ENCODE peak calls at places on chromosomes 5 and 9, in six cellular contexts. F is K562, S is H1, X is GM12891, V is HepG2, P is GM12878. G is an unnamed sample.

GRCh38 chr9:6827370-6827949 is 69.7 kb downstream of the KDM4C start:
- DNase-seq in X (peak), P (peak), S (peak), F (peak), V (peak), G (no peak)

GRCh38 chr9:135244271-135244691 is 156.8 kb downstream of the OLFM1 start:
- DNase-seq in P (no peak), V (no peak), X (no peak), F (no peak), S (no peak), G (no peak)

GRCh38 chr9:98690686-98691085 is 18.0 kb downstream of the GABBR2 start:
- DNase-seq in P (no peak), V (no peak), X (no peak), S (no peak), F (no peak), G (no peak)

GRCh38 chr5:79171846-79172245 is 60.2 kb downstream of the BHMT start:
- DNase-seq in X (no peak), F (no peak), P (no peak), S (no peak), V (no peak), G (no peak)

GRCh38 chr5:169374761-169375160 is 73.8 kb upstream of the SLIT3 start:
- DNase-seq in F (no peak), S (no peak), P (no peak), X (no peak), V (no peak), G (no peak)

GRCh38 chr5:123916331-123917121 is 404.5 kb downstream of the CSNK1G3 start:
- DNase-seq in F (no peak), X (no peak), S (no peak), P (no peak), V (no peak), G (no peak)

GRCh38 chr5:127567026-127567768 is 49.8 kb downstream of the PRRC1 start:
- DNase-seq in P (no peak), X (peak), S (no peak), F (no peak), V (no peak), G (peak)

GRCh38 chr9:123925820-123926219 is 4.1 kb downstream of the DENND1A start:
- DNase-seq in F (no peak), S (no peak), V (peak), P (no peak), X (no peak), G (no peak)

GRCh38 chr5:3225201-3225960 is 370.3 kb upstream of the IRX1 start:
- DNase-seq in F (no peak), X (no peak), V (no peak), S (no peak), P (no peak), G (no peak)

GRCh38 chr9:88322906-88323566 is 65.2 kb upstream of the SPIN1 start:
- DNase-seq in V (no peak), S (no peak), P (no peak), F (no peak), X (no peak), G (no peak)

GRCh38 chr9:69771775-69772418 is 12.1 kb upstream of the PTAR1 start:
- DNase-seq in S (no peak), V (no peak), P (no peak), F (no peak), X (no peak), G (no peak)

GRCh38 chr9:113547501-113547900 is 84.0 kb downstream of the RGS3 start:
- DNase-seq in V (no peak), F (no peak), S (no peak), X (no peak), P (no peak), G (no peak)

GRCh38 chr9:4259489-4259888 is 40.4 kb downstream of the GLIS3 start:
- DNase-seq in P (no peak), V (no peak), X (no peak), F (no peak), S (no peak), G (no peak)

GRCh38 chr9:94860678-94861588 is 134.4 kb downstream of the AOPEP start:
- DNase-seq in X (peak), S (peak), V (no peak), P (peak), F (no peak), G (peak)

GRCh38 chr5:130868186-130868821 is 296.8 kb downstream of the HINT1 start:
- DNase-seq in X (no peak), P (no peak), S (no peak), V (no peak), F (no peak), G (no peak)

GRCh38 chr5:179271301-179271650 is 74.0 kb downstream of the ADAMTS2 start:
- DNase-seq in V (no peak), F (no peak), X (no peak), P (no peak), S (no peak), G (no peak)

GRCh38 chr9:130417602-130418001 is 27.2 kb upstream of the ASS1 start:
- DNase-seq in S (peak), P (no peak), V (no peak), F (no peak), X (no peak), G (no peak)

GRCh38 chr5:175465282-175465681 is 13.1 kb upstream of the SFXN1 start:
- DNase-seq in V (no peak), S (no peak), P (no peak), F (no peak), X (no peak), G (no peak)

GRCh38 chr9:20462410-20462809 is 159.9 kb downstream of the MLLT3 start:
- DNase-seq in P (no peak), F (no peak), V (no peak), S (no peak), X (no peak), G (no peak)

GRCh38 chr9:125843646-125844045 is 96.5 kb downstream of the PBX3 start:
- DNase-seq in X (no peak), F (no peak), S (no peak), V (no peak), P (no peak), G (no peak)

GRCh38 chr9:138051586-138052321 is 174.2 kb downstream of the CACNA1B start:
- DNase-seq in X (peak), V (no peak), P (no peak), F (no peak), S (no peak), G (no peak)

GRCh38 chr9:131382850-131383729 is 10.8 kb upstream of the PRRC2B start:
- DNase-seq in F (peak), S (peak), X (no peak), V (peak), P (no peak), G (no peak)

GRCh38 chr9:126682928-126683697 is 69.4 kb downstream of the LMX1B start:
- DNase-seq in F (peak), X (no peak), S (no peak), P (no peak), V (no peak), G (no peak)

GRCh38 chr9:127943011-127943662 is 5.5 kb upstream of the DPM2 start:
- DNase-seq in X (no peak), F (no peak), V (no peak), P (no peak), S (no peak), G (no peak)
- TF ChIP-seq POLR2A in X (no peak), F (no peak), V (no peak), P (no peak), S (no peak), G (no peak)

GRCh38 chr9:133400292-133400691 is 17.5 kb downstream of the REXO4 start:
- DNase-seq in X (no peak), S (no peak), V (no peak), P (no peak), F (no peak), G (no peak)
- TF ChIP-seq POLR2AphosphoS5 in X (no peak), S (peak), V (no peak), P (no peak), F (no peak), G (no peak)

GRCh38 chr5:115859378-115859777 is 17.6 kb downstream of the AP3S1 start:
- DNase-seq in F (no peak), V (no peak), X (no peak), P (no peak), S (no peak), G (no peak)
- TF ChIP-seq TAF1 in F (no peak), V (no peak), X (no peak), P (no peak), S (no peak), G (no peak)

DNA sequence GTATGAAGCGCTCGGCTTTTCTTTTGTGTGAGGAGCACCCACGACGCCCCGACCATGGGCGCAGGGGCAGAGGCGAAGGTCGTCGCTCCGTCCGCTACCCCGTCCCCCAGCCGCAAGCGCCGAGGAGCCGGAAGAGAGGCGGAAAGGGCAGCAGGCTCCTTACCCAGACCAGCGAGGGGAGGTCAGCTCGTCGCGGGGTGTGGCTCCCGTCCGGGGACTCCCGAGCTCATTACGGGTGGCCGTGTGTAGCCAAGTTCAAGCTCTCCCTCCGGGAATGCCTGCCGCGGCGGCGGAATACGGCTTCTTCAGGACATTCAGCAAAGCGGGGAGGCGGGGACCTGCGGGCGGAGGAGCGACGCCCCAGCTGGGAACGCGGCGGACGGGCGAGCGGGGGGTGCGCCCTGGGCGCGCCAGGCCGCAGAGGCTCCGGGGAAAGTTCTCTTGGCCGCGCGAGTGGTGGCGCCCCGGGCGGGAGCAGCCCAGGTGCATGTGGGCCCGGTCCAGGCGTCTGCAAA is 576 bp upstream of the EPB41L4A start:
- DNase-seq in P (no peak), F (peak), X (peak), V (no peak), S (peak), G (peak)
- TF ChIP-seq POLR2A in P (no peak), F (no peak), X (no peak), V (no peak), S (no peak), G (no peak)

GRCh38 chr5:172005708-172006377 is 595 bp downstream of the FBXW11 start:
- DNase-seq in X (no peak), P (no peak), F (peak), S (peak), V (peak), G (no peak)
- TF ChIP-seq POLR2AphosphoS5 in X (no peak), P (no peak), F (no peak), S (no peak), V (no peak), G (no peak)

DNA sequence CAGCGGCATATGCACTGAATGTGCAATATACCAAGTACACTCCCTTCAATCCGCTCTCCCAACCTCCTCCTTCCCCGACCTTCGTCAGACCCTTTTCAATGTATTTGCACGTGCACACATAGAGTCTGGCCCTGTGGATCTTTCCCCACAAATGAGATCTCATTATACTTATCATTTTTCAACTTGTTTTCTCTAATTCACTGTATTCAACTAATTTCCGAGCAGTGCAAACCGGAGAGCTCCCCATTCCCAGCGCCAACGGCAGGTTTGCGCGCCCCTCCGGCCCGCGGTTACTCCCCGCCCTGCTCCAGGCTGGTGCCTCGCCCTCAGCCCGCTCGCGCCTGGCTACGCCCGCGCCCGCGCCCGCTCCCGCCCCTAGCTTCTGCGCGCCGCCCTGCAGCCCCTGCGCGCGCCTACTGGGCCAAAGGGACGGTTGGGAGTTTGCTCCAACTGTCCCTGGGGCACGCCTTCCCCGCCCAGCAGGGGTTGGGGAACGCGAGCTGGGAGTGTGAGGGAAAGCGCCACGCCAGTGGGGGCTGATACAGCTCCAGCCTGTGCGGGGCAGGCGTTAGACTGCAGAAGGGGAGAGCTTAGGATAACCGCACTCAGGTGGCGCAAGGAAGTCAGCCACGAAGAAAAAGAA is 3.3 kb upstream of the CDC20B start:
- DNase-seq in X (no peak), V (peak), P (no peak), F (peak), S (peak), G (no peak)
- TF ChIP-seq TAF1 in X (no peak), V (no peak), P (no peak), F (no peak), S (no peak), G (no peak)

GRCh38 chr5:75335952-75336624 is 932 bp upstream of the HMGCR start:
- DNase-seq in X (peak), S (no peak), V (peak), P (peak), F (peak), G (no peak)

GRCh38 chr5:75338408-75338807 is 1.4 kb downstream of the HMGCR start:
- DNase-seq in X (no peak), V (no peak), P (no peak), F (no peak), S (no peak), G (no peak)

GRCh38 chr5:75335486-75335885 is 1.5 kb upstream of the HMGCR start:
- DNase-seq in F (no peak), V (peak), P (no peak), X (no peak), S (no peak), G (no peak)

GRCh38 chr5:75337366-75338021 is 474 bp downstream of the HMGCR start:
- DNase-seq in P (no peak), V (no peak), F (no peak), X (no peak), S (no peak), G (peak)

GRCh38 chr5:75336625-75337336 is at the start of gene HMGCR:
- DNase-seq in P (peak), X (peak), V (peak), S (peak), F (peak), G (peak)
- TF ChIP-seq POLR2A in P (peak), X (peak), V (peak), S (peak), F (peak), G (peak)

GRCh38 chr5:177426566-177427210 is at the start of gene GRK6:
- DNase-seq in F (peak), S (no peak), P (no peak), X (no peak), V (no peak), G (no peak)
- TF ChIP-seq POLR2AphosphoS5 in F (no peak), S (no peak), P (no peak), X (no peak), V (no peak), G (no peak)